ENCODE peak calls at places on chromosome 13, in four cellular contexts. I, D, F and M are unnamed samples.

GRCh38 chr13:111972261-111972780 is 94.6 kb upstream of the SOX1 start:
- DNase-seq in I (no peak), F (no peak), D (no peak), M (no peak)

GRCh38 chr13:52969373-52969772 is 59.2 kb upstream of the OLFM4 start:
- DNase-seq in I (no peak), D (no peak), F (no peak), M (no peak)

GRCh38 chr13:55341891-55342290 is 1798.8 kb upstream of the PRR20A start:
- DNase-seq in D (no peak), F (no peak), I (no peak), M (no peak)

GRCh38 chr13:97116754-97117153 is 105.4 kb upstream of the MBNL2 start:
- DNase-seq in I (no peak), D (no peak), F (no peak), M (no peak)

GRCh38 chr13:34594507-34594906 is 347.6 kb upstream of the NBEA start:
- DNase-seq in D (no peak), F (no peak), I (no peak), M (no peak)

GRCh38 chr13:76086729-76087128 is 450.6 kb downstream of the LMO7 start:
- DNase-seq in F (no peak), D (no peak), I (no peak), M (no peak)

GRCh38 chr13:84645196-84646071 is 763.2 kb upstream of the SLITRK1 start:
- DNase-seq in D (no peak), I (no peak), F (no peak), M (no peak)

GRCh38 chr13:113806526-113806925 is 47.5 kb downstream of the TMEM255B start:
- DNase-seq in I (no peak), F (no peak), D (no peak), M (no peak)

GRCh38 chr13:29428310-29428991 is 167.0 kb downstream of the SLC7A1 start:
- DNase-seq in D (no peak), F (no peak), I (peak), M (no peak)

GRCh38 chr13:62997696-62998095 is 1582.0 kb upstream of the PCDH20 start:
- DNase-seq in I (no peak), D (no peak), F (no peak), M (no peak)

GRCh38 chr13:28055362-28055761 is 45.0 kb downstream of the FLT3 start:
- DNase-seq in D (no peak), F (no peak), I (no peak), M (no peak)

GRCh38 chr13:47426126-47426849 is 529.4 kb upstream of the HTR2A start:
- DNase-seq in I (no peak), F (no peak), D (no peak), M (no peak)

GRCh38 chr13:84481958-84482357 is 599.7 kb upstream of the SLITRK1 start:
- DNase-seq in D (no peak), I (no peak), F (no peak), M (no peak)

GRCh38 chr13:90416519-90416918 is 931.0 kb upstream of the MIR17HG start:
- DNase-seq in I (no peak), D (no peak), F (no peak), M (no peak)

GRCh38 chr13:97261254-97262015 is 39.3 kb downstream of the MBNL2 start:
- DNase-seq in I (no peak), D (no peak), F (no peak), M (no peak)

GRCh38 chr13:77916481-77916880 is 2.1 kb downstream of the EDNRB start:
- DNase-seq in F (no peak), D (no peak), I (no peak), M (no peak)

GRCh38 chr13:46751811-46752635 is 44.9 kb downstream of the ESD start:
- DNase-seq in D (no peak), I (no peak), F (no peak), M (peak)

GRCh38 chr13:106467406-106468122 is 67.9 kb downstream of the EFNB2 start:
- DNase-seq in I (no peak), F (no peak), D (no peak), M (no peak)

GRCh38 chr13:73608731-73609485 is 525.3 kb downstream of the KLF12 start:
- DNase-seq in F (no peak), D (no peak), I (no peak), M (no peak)

GRCh38 chr13:51849145-51850101 is 4.4 kb upstream of the TMEM272 start:
- DNase-seq in D (peak), I (peak), F (peak), M (no peak)

GRCh38 chr13:111626371-111627305 is 306.2 kb downstream of the TEX29 start:
- DNase-seq in D (no peak), F (no peak), I (no peak), M (no peak)

GRCh38 chr13:48906200-48906599 is 69.5 kb upstream of the FNDC3A start:
- DNase-seq in D (no peak), F (no peak), I (no peak), M (no peak)

GRCh38 chr13:85935868-85936467 is 136.7 kb upstream of the SLITRK6 start:
- DNase-seq in D (no peak), I (no peak), F (no peak), M (no peak)

GRCh38 chr13:27744861-27745260 is 47.4 kb upstream of the GSX1 start:
- DNase-seq in F (no peak), D (no peak), I (no peak), M (no peak)

GRCh38 chr13:67650471-67650870 is 420.3 kb upstream of the PCDH9 start:
- DNase-seq in I (no peak), F (no peak), D (no peak), M (no peak)

GRCh38 chr13:95641961-95642621 is 2.4 kb downstream of the DZIP1 start:
- DNase-seq in D (peak), I (no peak), F (no peak), M (no peak)

GRCh38 chr13:78586706-78587105 is 16.6 kb downstream of the POU4F1 start:
- DNase-seq in I (no peak), D (no peak), F (peak), M (no peak)

GRCh38 chr13:76976488-76976887 is 15.4 kb upstream of the CLN5 start:
- DNase-seq in I (no peak), F (no peak), D (no peak), M (no peak)

GRCh38 chr13:38223093-38223492 is 126.6 kb upstream of the UFM1 start:
- DNase-seq in D (peak), I (peak), F (peak), M (no peak)

GRCh38 chr13:88136098-88136790 is 465.1 kb downstream of the SLITRK5 start:
- DNase-seq in F (no peak), I (no peak), D (no peak), M (no peak)

GRCh38 chr13:87999791-88000190 is 328.6 kb downstream of the SLITRK5 start:
- DNase-seq in F (no peak), D (no peak), I (no peak), M (no peak)

GRCh38 chr13:28034256-28034655 is 45.8 kb upstream of the URAD start:
- DNase-seq in I (no peak), F (no peak), D (no peak), M (no peak)

GRCh38 chr13:68173111-68173510 is 943.0 kb upstream of the PCDH9 start:
- DNase-seq in D (no peak), I (no peak), F (no peak), M (no peak)

GRCh38 chr13:37202264-37202663 is 96.8 kb upstream of the CSNK1A1L start:
- DNase-seq in D (no peak), F (no peak), I (no peak), M (no peak)

GRCh38 chr13:83003185-83003584 is 879.1 kb downstream of the SLITRK1 start:
- DNase-seq in I (no peak), F (no peak), D (no peak), M (no peak)

GRCh38 chr13:80337011-80337688 is 3.8 kb downstream of the SPRY2 start:
- DNase-seq in I (no peak), F (no peak), D (no peak), M (no peak)

GRCh38 chr13:35987572-35988513 is 143.3 kb downstream of the DCLK1 start:
- DNase-seq in D (no peak), F (no peak), I (no peak), M (no peak)

GRCh38 chr13:110348309-110348625 is 41.2 kb downstream of the COL4A2 start:
- DNase-seq in F (no peak), D (no peak), I (no peak), M (no peak)

GRCh38 chr13:110346661-110347067 is 39.6 kb downstream of the COL4A2 start:
- DNase-seq in F (no peak), D (no peak), I (no peak), M (no peak)

GRCh38 chr13:110348751-110349150 is 41.7 kb downstream of the COL4A2 start:
- DNase-seq in I (no peak), F (no peak), D (no peak), M (no peak)

GRCh38 chr13:110347088-110347487 is 40.0 kb downstream of the COL4A2 start:
- DNase-seq in F (no peak), I (no peak), D (no peak), M (no peak)

GRCh38 chr13:110347535-110348308 is 40.6 kb downstream of the COL4A2 start:
- DNase-seq in F (no peak), D (peak), I (no peak), M (no peak)
- TF ChIP-seq CBX5 in F (no peak), D (no peak), I (no peak), M (no peak)

GRCh38 chr13:26719356-26719945 is 41.1 kb downstream of the GPR12 start:
- DNase-seq in I (no peak), D (no peak), F (peak), M (no peak)

GRCh38 chr13:26718872-26719271 is 41.7 kb downstream of the GPR12 start:
- DNase-seq in D (no peak), F (no peak), I (no peak), M (no peak)

GRCh38 chr13:26718146-26718545 is 42.4 kb downstream of the GPR12 start:
- DNase-seq in D (no peak), F (no peak), I (no peak), M (no peak)

GRCh38 chr13:26722321-26722720 is 38.3 kb downstream of the GPR12 start:
- DNase-seq in F (no peak), I (no peak), D (no peak), M (no peak)

GRCh38 chr13:26721251-26721939 is 39.2 kb downstream of the GPR12 start:
- DNase-seq in F (no peak), I (no peak), D (no peak), M (no peak)
- TF ChIP-seq CBX5 in F (no peak), I (no peak), D (no peak), M (no peak)

GRCh38 chr13:60332682-60333081 is 64.3 kb upstream of the TDRD3 start:
- DNase-seq in F (no peak), I (no peak), D (no peak), M (no peak)

GRCh38 chr13:60334310-60334709 is 62.7 kb upstream of the TDRD3 start:
- DNase-seq in I (no peak), D (no peak), F (no peak), M (no peak)

GRCh38 chr13:60338754-60339153 is 58.3 kb upstream of the TDRD3 start:
- DNase-seq in F (no peak), I (no peak), D (no peak), M (no peak)

GRCh38 chr13:60331249-60332012 is 65.6 kb upstream of the TDRD3 start:
- DNase-seq in D (no peak), I (no peak), F (no peak), M (no peak)

GRCh38 chr13:60335531-60335930 is 61.5 kb upstream of the TDRD3 start:
- DNase-seq in I (no peak), F (no peak), D (peak), M (no peak)
- TF ChIP-seq CBX5 in I (no peak), F (no peak), D (no peak), M (no peak)

DNA sequence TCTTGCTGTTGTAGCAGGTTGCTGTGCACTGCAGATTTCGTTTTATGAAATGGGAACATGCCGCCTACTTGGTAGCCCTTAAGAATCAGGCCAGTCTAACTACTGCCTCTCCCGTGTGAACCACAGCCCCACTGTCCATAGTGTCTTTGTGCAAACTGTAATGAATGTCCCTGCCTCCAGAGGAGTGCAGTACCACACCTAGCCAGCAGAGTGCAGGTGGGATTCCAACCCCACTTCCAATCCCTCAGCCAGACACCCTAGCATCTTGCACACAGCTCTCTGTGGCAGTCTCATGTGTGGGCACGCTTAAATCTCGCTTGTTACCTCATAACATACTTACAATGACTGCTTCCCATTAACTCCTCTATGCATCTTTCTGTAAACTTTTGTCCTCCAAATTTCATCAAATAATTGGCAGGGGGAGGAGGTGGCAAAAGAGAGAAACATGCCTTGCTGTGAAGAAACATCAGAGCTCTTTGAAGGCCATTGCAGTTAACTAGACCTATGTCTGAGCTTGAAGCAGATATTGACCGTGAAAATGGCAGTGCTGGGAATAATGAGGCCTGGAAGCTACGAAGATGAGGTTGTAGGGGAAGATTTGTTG is 47.2 kb downstream of the ZAR1L start:
- DNase-seq in D (no peak), I (peak), F (peak), M (no peak)
- TF ChIP-seq CBX5 in D (no peak), I (no peak), F (no peak), M (no peak)

DNA sequence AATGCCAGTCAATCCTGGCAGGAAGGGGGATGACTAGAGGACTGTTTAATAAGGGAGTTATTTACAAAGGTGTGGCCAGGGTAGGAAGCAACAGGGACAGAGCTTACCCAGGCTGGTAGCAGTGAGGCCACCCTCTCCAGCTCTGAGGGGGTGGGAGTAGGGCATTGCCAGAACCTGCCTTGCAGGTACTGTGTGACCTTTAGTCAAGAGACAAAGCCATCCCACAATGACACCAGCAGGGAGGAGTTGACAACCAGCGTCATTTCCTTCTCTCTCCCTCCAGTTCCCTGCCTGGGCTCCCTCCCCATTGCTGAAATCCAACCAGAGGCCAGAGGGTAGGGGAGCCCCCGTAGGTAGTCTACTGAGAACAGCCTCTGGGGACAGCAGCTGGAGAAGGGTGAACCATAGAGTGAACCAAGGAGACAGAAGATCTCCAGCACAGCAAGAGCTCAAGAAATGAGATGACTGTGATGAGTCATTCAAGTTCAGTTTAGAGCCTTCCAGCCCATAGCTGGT is 33.3 kb upstream of the SPATA13 start:
- DNase-seq in I (no peak), F (no peak), D (no peak), M (peak)
- TF ChIP-seq CBX5 in I (no peak), F (no peak), D (no peak), M (no peak)

GRCh38 chr13:24923305-24923640 is 159.3 kb downstream of the RNF17 start:
- DNase-seq in I (no peak), F (no peak), D (no peak), M (peak)
- TF ChIP-seq CBX5 in I (no peak), F (no peak), D (no peak), M (no peak)

GRCh38 chr13:31278874-31279273 is 79.1 kb downstream of the B3GLCT start:
- DNase-seq in I (no peak), F (no peak), D (no peak), M (no peak)

GRCh38 chr13:31282741-31283455 is 83.1 kb downstream of the B3GLCT start:
- DNase-seq in D (no peak), I (no peak), F (no peak), M (no peak)
- TF ChIP-seq CBX5 in D (no peak), I (no peak), F (no peak), M (no peak)

GRCh38 chr13:19910336-19911072 is 47.1 kb upstream of the ZMYM5 start:
- DNase-seq in D (no peak), F (no peak), I (no peak), M (no peak)
- TF ChIP-seq CBX5 in D (no peak), F (no peak), I (no peak), M (no peak)

GRCh38 chr13:21081926-21082325 is 20.5 kb upstream of the LATS2 start:
- DNase-seq in D (no peak), F (no peak), I (no peak), M (no peak)

GRCh38 chr13:21077360-21078353 is 16.3 kb upstream of the LATS2 start:
- DNase-seq in F (no peak), I (no peak), D (no peak), M (no peak)

GRCh38 chr13:21079761-21080730 is 18.7 kb upstream of the LATS2 start:
- DNase-seq in F (no peak), D (peak), I (no peak), M (no peak)

GRCh38 chr13:21078501-21078900 is 17.1 kb upstream of the LATS2 start:
- DNase-seq in F (no peak), I (no peak), D (no peak), M (no peak)

DNA sequence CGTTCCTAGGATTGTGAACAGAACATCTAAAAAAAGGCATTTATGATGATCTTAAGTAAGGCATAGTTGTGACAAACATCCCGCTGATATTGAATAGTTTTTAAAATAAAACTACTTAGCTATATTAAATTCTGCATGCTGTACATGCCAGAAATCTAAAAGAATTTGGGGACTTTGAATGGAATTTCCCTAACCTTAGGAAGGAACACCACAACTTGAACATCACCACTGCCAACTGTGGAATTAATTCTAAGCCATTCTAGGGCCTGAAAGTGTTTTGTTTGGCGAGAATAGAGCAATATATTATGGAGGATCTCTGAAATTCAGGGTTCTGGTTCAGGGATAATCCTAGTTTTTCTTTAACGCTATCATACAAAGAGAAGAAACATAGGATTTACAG is 17.8 kb upstream of the LATS2 start:
- DNase-seq in D (no peak), I (no peak), F (no peak), M (no peak)
- TF ChIP-seq CBX5 in D (no peak), I (no peak), F (no peak), M (no peak)